ENCODE peak calls at places on chromosome 22, in six cellular contexts. L is Caki2; C is T-helper 2 cell; F is hippocampal formation; Y is naive thymus-derived CD4-positive, alpha-beta T cell; I is HTR-8/SVneo. J is an unnamed sample.

GRCh38 chr22:46028069-46028991 is 51.4 kb upstream of the WNT7B start:
- DNase-seq in L (no peak), C (no peak), F (no peak), Y (no peak), I (no peak), J (no peak)

GRCh38 chr22:46036558-46037408 is 59.8 kb upstream of the WNT7B start:
- DNase-seq in L (peak), C (peak), F (no peak), Y (peak), I (no peak), J (peak)

GRCh38 chr22:20591660-20592310 is 84.4 kb downstream of the MED15 start:
- DNase-seq in L (no peak), C (no peak), F (no peak), Y (no peak), I (no peak), J (no peak)

GRCh38 chr22:40238425-40239344 is 61.0 kb downstream of the TNRC6B start:
- DNase-seq in L (peak), C (no peak), F (no peak), Y (no peak), I (peak), J (no peak)

GRCh38 chr22:20241579-20242392 is 26.3 kb downstream of the RTN4R start:
- DNase-seq in L (no peak), C (no peak), F (no peak), Y (no peak), I (no peak), J (no peak)

GRCh38 chr22:18114495-18114894 is 3.9 kb downstream of the TUBA8 start:
- DNase-seq in L (no peak), C (no peak), F (no peak), Y (no peak), I (no peak), J (no peak)

GRCh38 chr22:44623771-44624510 is 78.1 kb upstream of the PRR5 start:
- DNase-seq in L (no peak), C (no peak), F (no peak), Y (no peak), I (no peak), J (no peak)

GRCh38 chr22:48264586-48264985 is 1502.1 kb downstream of the TBC1D22A start:
- DNase-seq in L (no peak), C (no peak), F (no peak), Y (no peak), I (no peak), J (no peak)

GRCh38 chr22:43658823-43659222 is 153.3 kb downstream of the EFCAB6 start:
- DNase-seq in L (no peak), C (no peak), F (no peak), Y (no peak), I (no peak), J (no peak)

GRCh38 chr22:31347251-31348008 is 1.3 kb upstream of the PATZ1 start:
- DNase-seq in L (peak), C (peak), F (peak), Y (peak), I (peak), J (peak)

GRCh38 chr22:28414017-28414416 is 265.6 kb downstream of the TTC28 start:
- DNase-seq in L (no peak), C (no peak), F (no peak), Y (no peak), I (no peak), J (no peak)

GRCh38 chr22:29635734-29636357 is 32.4 kb downstream of the NF2 start:
- DNase-seq in L (peak), C (no peak), F (peak), Y (no peak), I (peak), J (no peak)

J was measured in activated T-helper 1 cell treated with anti-CD3 and anti-CD28 coated beads, Interleukin-12 subunit alpha, Interleukin-12 subunit beta, Interleukin-2, Interleukin-4 antibody, amounts not matched to agents 30 ng/mL and 10 ng/mL and 1 ng/mL, durations not matched to agents 14 hours and 24 hours and 36 hours.